ENCODE peak calls at places on chromosome 18, in six cellular contexts. P, Q, F, L, Z and R are unnamed samples.

GRCh38 chr18:73791081-73791480 is 356.6 kb downstream of the FBXO15 start:
- DNase-seq in P (no peak), Q (no peak), F (no peak), L (peak; percentile 19), Z (no peak), R (no peak)

GRCh38 chr18:75915941-75916640 is 488.6 kb upstream of the SMIM21 start:
- DNase-seq in P (peak; percentile 30), Q (no peak), F (peak; percentile 80), L (peak; percentile 13), Z (peak; percentile 35), R (no peak)

GRCh38 chr18:2154278-2154677 is 417.0 kb downstream of the METTL4 start:
- DNase-seq in P (no peak), Q (no peak), F (no peak), L (no peak), Z (no peak), R (no peak)

GRCh38 chr18:7452331-7452730 is 114.8 kb upstream of the PTPRM start:
- DNase-seq in P (no peak), Q (no peak), F (peak; percentile 1), L (peak; percentile 69), Z (no peak), R (no peak)

GRCh38 chr18:50099725-50100414 is 95.1 kb downstream of the MYO5B start:
- DNase-seq in P (no peak), Q (no peak), F (no peak), L (peak; percentile 13), Z (no peak), R (no peak)

GRCh38 chr18:56202567-56203136 is 435.7 kb downstream of the TXNL1 start:
- DNase-seq in P (no peak), Q (no peak), F (no peak), L (no peak), Z (no peak), R (no peak)

GRCh38 chr18:62365420-62365819 is 40.3 kb downstream of the TNFRSF11A start:
- DNase-seq in P (no peak), Q (no peak), F (no peak), L (no peak), Z (no peak), R (no peak)

GRCh38 chr18:6732952-6733351 is 3.4 kb downstream of the ARHGAP28 start:
- DNase-seq in P (no peak), Q (no peak), F (no peak), L (no peak), Z (no peak), R (no peak)

GRCh38 chr18:73895701-73896100 is 251.9 kb downstream of the FBXO15 start:
- DNase-seq in P (no peak), Q (no peak), F (no peak), L (no peak), Z (no peak), R (no peak)

GRCh38 chr18:23506393-23506792 is 3.1 kb downstream of the RMC1 start:
- DNase-seq in P (no peak), Q (no peak), F (no peak), L (no peak), Z (no peak), R (no peak)

GRCh38 chr18:3886575-3887322 is 436.8 kb downstream of the TGIF1 start:
- DNase-seq in P (peak; percentile 37), Q (no peak), F (no peak), L (no peak), Z (no peak), R (no peak)

GRCh38 chr18:62331581-62332436 is 6.7 kb downstream of the TNFRSF11A start:
- DNase-seq in P (peak; percentile 73), Q (no peak), F (no peak), L (no peak), Z (no peak), R (no peak)

GRCh38 chr18:31791817-31792579 is 31.3 kb upstream of the SLC25A52 start:
- DNase-seq in P (no peak), Q (no peak), F (no peak), L (no peak), Z (no peak), R (no peak)

GRCh38 chr18:57974585-57974984 is 69.4 kb upstream of the NEDD4L start:
- DNase-seq in P (no peak), Q (no peak), F (no peak), L (no peak), Z (no peak), R (no peak)

GRCh38 chr18:31097666-31098065 is 4.6 kb downstream of the DSC2 start:
- DNase-seq in P (no peak), Q (no peak), F (no peak), L (no peak), Z (no peak), R (no peak)

GRCh38 chr18:58315041-58315440 is 271.0 kb downstream of the NEDD4L start:
- DNase-seq in P (no peak), Q (no peak), F (no peak), L (no peak), Z (no peak), R (no peak)

GRCh38 chr18:36179562-36180334 is 7.5 kb upstream of the MOCOS start:
- DNase-seq in P (peak; percentile 74), Q (peak; percentile 83), F (no peak), L (peak; percentile 53), Z (no peak), R (peak; percentile 89)

GRCh38 chr18:3902676-3903075 is 452.7 kb downstream of the TGIF1 start:
- DNase-seq in P (no peak), Q (no peak), F (no peak), L (no peak), Z (no peak), R (no peak)

GRCh38 chr18:55264108-55264507 is 304.8 kb upstream of the CCDC68 start:
- DNase-seq in P (no peak), Q (no peak), F (peak; percentile 23), L (no peak), Z (no peak), R (no peak)

GRCh38 chr18:30903566-30903965 is 139.0 kb downstream of the DSC3 start:
- DNase-seq in P (no peak), Q (no peak), F (no peak), L (no peak), Z (no peak), R (no peak)

GRCh38 chr18:475202-475624 is 25.3 kb downstream of the COLEC12 start:
- DNase-seq in P (peak; percentile 38), Q (no peak), F (no peak), L (peak; percentile 89), Z (no peak), R (no peak)

GRCh38 chr18:13811993-13812392 is 12.0 kb upstream of the MC5R start:
- DNase-seq in P (no peak), Q (no peak), F (no peak), L (peak; percentile 36), Z (no peak), R (no peak)

GRCh38 chr18:28366667-28367066 is 189.7 kb upstream of the CDH2 start:
- DNase-seq in P (no peak), Q (no peak), F (no peak), L (no peak), Z (no peak), R (no peak)

GRCh38 chr18:32257073-32257780 is 67.4 kb downstream of the MEP1B start:
- DNase-seq in P (no peak), Q (no peak), F (no peak), L (no peak), Z (no peak), R (no peak)

GRCh38 chr18:72692086-72692485 is 147.9 kb upstream of the CBLN2 start:
- DNase-seq in P (no peak), Q (no peak), F (peak; percentile 73), L (no peak), Z (no peak), R (no peak)

GRCh38 chr18:58998421-58999203 is 133.9 kb downstream of the ZNF532 start:
- DNase-seq in P (peak; percentile 72), Q (no peak), F (no peak), L (peak; percentile 68), Z (no peak), R (no peak)

GRCh38 chr18:46134920-46135675 is 30.9 kb downstream of the HAUS1 start:
- DNase-seq in P (peak; percentile 45), Q (no peak), F (no peak), L (no peak), Z (peak; percentile 23), R (no peak)

GRCh38 chr18:44579028-44579692 is 101.5 kb upstream of the SETBP1 start:
- DNase-seq in P (no peak), Q (no peak), F (peak; percentile 23), L (peak; percentile 26), Z (no peak), R (no peak)

GRCh38 chr18:12679183-12679786 is 21.4 kb upstream of the SPIRE1 start:
- DNase-seq in P (peak; percentile 80), Q (no peak), F (no peak), L (peak; percentile 66), Z (no peak), R (no peak)

GRCh38 chr18:3452750-3453539 is 3.0 kb downstream of the TGIF1 start:
- DNase-seq in P (peak; percentile 25), Q (no peak), F (no peak), L (no peak), Z (no peak), R (no peak)

GRCh38 chr18:63233334-63233733 is 86.2 kb downstream of the BCL2 start:
- DNase-seq in P (no peak), Q (no peak), F (no peak), L (no peak), Z (no peak), R (no peak)

GRCh38 chr18:45370190-45371010 is 244.9 kb upstream of the SLC14A2 start:
- DNase-seq in P (peak; percentile 35), Q (no peak), F (no peak), L (no peak), Z (no peak), R (no peak)

GRCh38 chr18:21191596-21192307 is 50.3 kb upstream of the GREB1L start:
- DNase-seq in P (peak; percentile 60), Q (peak; percentile 76), F (peak; percentile 29), L (peak; percentile 81), Z (peak; percentile 33), R (no peak)